ENCODE peak calls at places on chromosome X, in four cellular contexts. B is endodermal cell; M is CD8-positive, alpha-beta T cell; G is activated naive CD4-positive, alpha-beta T cell. X is an unnamed sample.

GRCh38 chrX:23195097-23195496 is 139.6 kb upstream of the PTCHD1 start:
- DNase-seq in B (no peak), M (no peak), G (no peak), X (no peak)

GRCh38 chrX:45202171-45202570 is 1.5 kb upstream of the DIPK2B start:
- DNase-seq in B (no peak), M (no peak), G (no peak), X (no peak)

GRCh38 chrX:49101629-49101984 is 21.9 kb upstream of the WDR45 start:
- DNase-seq in B (peak; percentile 67), M (no peak), G (no peak), X (peak; percentile 70)

GRCh38 chrX:72349190-72349589 is 43.5 kb upstream of the CITED1 start:
- DNase-seq in B (no peak), M (no peak), G (no peak), X (no peak)

GRCh38 chrX:51860679-51861078 is 32.7 kb upstream of the MAGED1 start:
- DNase-seq in B (peak; percentile 57), M (no peak), G (no peak), X (peak; percentile 23)

GRCh38 chrX:70196961-70197805 is 19.9 kb downstream of the DGAT2L6 start:
- DNase-seq in B (peak; percentile 86), M (peak; percentile 71), G (peak; percentile 1), X (peak; percentile 57)

GRCh38 chrX:18992829-18993228 is 8.9 kb upstream of the PHKA2 start:
- DNase-seq in B (no peak), M (no peak), G (no peak), X (no peak)

GRCh38 chrX:27186671-27187070 is 276.5 kb downstream of the PPP4R3C start:
- DNase-seq in B (peak; percentile 58), M (peak; percentile 10), G (no peak), X (peak; percentile 10)

GRCh38 chrX:13265549-13266132 is 54.2 kb downstream of the ATXN3L start:
- DNase-seq in B (no peak), M (no peak), G (no peak), X (no peak)

GRCh38 chrX:87805829-87806490 is 288.4 kb downstream of the KLHL4 start:
- DNase-seq in B (no peak), M (no peak), G (no peak), X (no peak)

GRCh38 chrX:110409925-110410324 is 51.3 kb downstream of the RTL9 start:
- DNase-seq in B (no peak), M (no peak), G (no peak), X (no peak)

GRCh38 chrX:107712231-107713204 is 63.1 kb downstream of the TSC22D3 start:
- DNase-seq in B (peak; percentile 48), M (peak; percentile 57), G (no peak), X (no peak)

GRCh38 chrX:103234869-103235268 is 20.0 kb downstream of the BEX4 start:
- DNase-seq in B (no peak), M (no peak), G (no peak), X (no peak)

GRCh38 chrX:75957107-75957610 is 172.1 kb upstream of the MAGEE2 start:
- DNase-seq in B (no peak), M (no peak), G (no peak), X (no peak)

GRCh38 chrX:13716905-13717304 is 17.5 kb downstream of the TRAPPC2 start:
- DNase-seq in B (no peak), M (peak; percentile 43), G (no peak), X (no peak)

GRCh38 chrX:151753313-151754041 is 18.9 kb downstream of the CNGA2 start:
- DNase-seq in B (peak; percentile 83), M (no peak), G (no peak), X (peak; percentile 75)

GRCh38 chrX:126557151-126557550 is 4.5 kb upstream of the DCAF12L1 start:
- DNase-seq in B (no peak), M (no peak), G (no peak), X (no peak)

GRCh38 chrX:131262738-131263679 is 26.1 kb downstream of the IGSF1 start:
- DNase-seq in B (peak; percentile 88), M (no peak), G (no peak), X (peak; percentile 58)

GRCh38 chrX:101417981-101418841 is 10.2 kb downstream of the HNRNPH2 start:
- DNase-seq in B (peak; percentile 88), M (peak; percentile 12), G (peak; percentile 1), X (peak; percentile 71)

GRCh38 chrX:1686642-1687041 is 71.8 kb downstream of the ASMT start:
- DNase-seq in B (no peak), M (no peak), G (no peak), X (no peak)

GRCh38 chrX:134236690-134237362 is at the start of gene CCDC160:
- DNase-seq in B (peak; percentile 90), M (no peak), G (no peak), X (peak; percentile 93)

GRCh38 chrX:129495941-129496340 is 27.3 kb downstream of the SMARCA1 start:
- DNase-seq in B (no peak), M (no peak), G (no peak), X (no peak)

GRCh38 chrX:136212557-136213111 is 38.6 kb downstream of the MAP7D3 start:
- DNase-seq in B (no peak), M (no peak), G (no peak), X (no peak)

GRCh38 chrX:72666451-72666850 is 47.7 kb downstream of the PHKA1 start:
- DNase-seq in B (no peak), M (no peak), G (no peak), X (no peak)

GRCh38 chrX:150842198-150842553 is 56.3 kb downstream of the CD99L2 start:
- DNase-seq in B (no peak), M (no peak), G (no peak), X (no peak)

GRCh38 chrX:130285069-130285620 is 16.4 kb upstream of the ZNF280C start:
- DNase-seq in B (no peak), M (no peak), G (no peak), X (no peak)

GRCh38 chrX:71989768-71990167 is 79.1 kb downstream of the NHSL2 start:
- DNase-seq in B (no peak), M (no peak), G (no peak), X (no peak)

GRCh38 chrX:96182366-96182765 is 502.3 kb upstream of the DIAPH2 start:
- DNase-seq in B (peak; percentile 86), M (no peak), G (no peak), X (peak; percentile 7)

GRCh38 chrX:155028192-155028591 is 1.5 kb downstream of the FUNDC2 start:
- DNase-seq in B (no peak), M (no peak), G (no peak), X (no peak)

GRCh38 chrX:136437774-136438173 is 50.0 kb upstream of the BRS3 start:
- DNase-seq in B (no peak), M (no peak), G (no peak), X (no peak)

GRCh38 chrX:123493857-123494256 is 239.0 kb downstream of the THOC2 start:
- DNase-seq in B (no peak), M (no peak), G (no peak), X (no peak)

GRCh38 chrX:14529288-14529989 is at the start of gene GLRA2:
- DNase-seq in B (peak; percentile 74), M (no peak), G (no peak), X (peak; percentile 25)

GRCh38 chrX:47836164-47837072 is at the start of gene ZNF81:
- DNase-seq in B (peak; percentile 97), M (peak; percentile 90), G (peak; percentile 71), X (peak; percentile 72)

GRCh38 chrX:68693481-68694410 is 46.3 kb downstream of the STARD8 start:
- DNase-seq in B (peak; percentile 93), M (no peak), G (no peak), X (peak; percentile 94)

GRCh38 chrX:1542994-1543725 is 6.2 kb upstream of the P2RY8 start:
- DNase-seq in B (no peak), M (no peak), G (no peak), X (no peak)

GRCh38 chrX:42248226-42248625 is 324.9 kb upstream of the CASK start:
- DNase-seq in B (no peak), M (no peak), G (no peak), X (no peak)

X was measured in H7.